ENCODE peak calls at places on chromosomes 7 and 10, in ten cellular contexts. L is MM.1S; X is brain microvascular endothelial cell; F is CD8-positive, alpha-beta T cell; H is colonic mucosa; T is AG09309; B is endodermal cell; S is cardiac fibroblast; M is fibroblast of pulmonary artery; Y is heart right ventricle. O is an unnamed sample.

GRCh38 chr10:73773152-73773879 is 8.5 kb upstream of the CHCHD1 start:
- DNase-seq in L (no peak), X (no peak), F (peak), H (no peak), T (no peak), B (no peak), S (peak), M (no peak), Y (no peak), O (no peak)

GRCh38 chr10:58778966-58779365 is 266.3 kb downstream of the BICC1 start:
- DNase-seq in L (no peak), X (no peak), F (no peak), H (no peak), T (no peak), B (no peak), S (peak), M (no peak), Y (no peak), O (no peak)

GRCh38 chr10:100391163-100392002 is 44.4 kb downstream of the SCD start:
- DNase-seq in L (no peak), X (no peak), F (no peak), H (no peak), T (no peak), B (no peak), S (no peak), M (no peak), Y (no peak), O (no peak)

GRCh38 chr10:80498833-80499671 is 38.6 kb upstream of the SH2D4B start:
- DNase-seq in L (no peak), X (peak), F (peak), H (peak), T (peak), B (peak), S (peak), M (peak), Y (peak), O (peak)

GRCh38 chr7:158324397-158325360 is 262.9 kb downstream of the PTPRN2 start:
- DNase-seq in L (no peak), X (no peak), F (no peak), H (no peak), T (no peak), B (peak), S (no peak), M (no peak), Y (no peak), O (no peak)

GRCh38 chr7:36278767-36279171 is 110.9 kb upstream of the ANLN start:
- DNase-seq in L (no peak), X (peak), F (no peak), H (peak), T (peak), B (peak), S (no peak), M (peak), Y (no peak), O (no peak)

GRCh38 chr10:103549349-103549685 is 55.8 kb downstream of the NEURL1 start:
- DNase-seq in L (no peak), X (no peak), F (no peak), H (no peak), T (no peak), B (peak), S (no peak), M (no peak), Y (no peak), O (no peak)

GRCh38 chr10:33334839-33335549 is 527 bp upstream of the NRP1 start:
- DNase-seq in L (peak), X (peak), F (peak), H (peak), T (peak), B (peak), S (peak), M (peak), Y (peak), O (peak)

GRCh38 chr7:130912086-130912909 is 178.3 kb upstream of the KLF14 start:
- DNase-seq in L (no peak), X (no peak), F (no peak), H (no peak), T (no peak), B (no peak), S (peak), M (peak), Y (no peak), O (no peak)

GRCh38 chr7:31991846-31992245 is 78.4 kb downstream of the PDE1C start:
- DNase-seq in L (no peak), X (peak), F (no peak), H (no peak), T (no peak), B (no peak), S (peak), M (no peak), Y (no peak), O (no peak)

GRCh38 chr10:115998301-115998700 is 274.7 kb downstream of the GFRA1 start:
- DNase-seq in L (no peak), X (no peak), F (no peak), H (no peak), T (no peak), B (no peak), S (no peak), M (no peak), Y (no peak), O (no peak)

GRCh38 chr7:96122746-96123145 is 199.2 kb downstream of the SLC25A13 start:
- DNase-seq in L (no peak), X (no peak), F (no peak), H (no peak), T (no peak), B (no peak), S (no peak), M (no peak), Y (no peak), O (no peak)

GRCh38 chr10:117736655-117737054 is 194.1 kb downstream of the EMX2 start:
- DNase-seq in L (no peak), X (no peak), F (no peak), H (no peak), T (no peak), B (peak), S (no peak), M (no peak), Y (no peak), O (no peak)

GRCh38 chr10:116122664-116123063 is 150.3 kb downstream of the GFRA1 start:
- DNase-seq in L (no peak), X (no peak), F (no peak), H (no peak), T (no peak), B (no peak), S (no peak), M (no peak), Y (no peak), O (no peak)

GRCh38 chr7:1225462-1226154 is 7.1 kb upstream of the UNCX start:
- DNase-seq in L (no peak), X (no peak), F (peak), H (peak), T (no peak), B (peak), S (peak), M (peak), Y (no peak), O (peak)

GRCh38 chr7:12893292-12893691 is 205.9 kb downstream of the ARL4A start:
- DNase-seq in L (no peak), X (no peak), F (no peak), H (no peak), T (no peak), B (no peak), S (peak), M (peak), Y (no peak), O (no peak)

GRCh38 chr10:4656576-4657194 is 169.3 kb upstream of the AKR1E2 start:
- DNase-seq in L (peak), X (peak), F (peak), H (peak), T (no peak), B (peak), S (peak), M (peak), Y (peak), O (peak)

GRCh38 chr10:100907773-100908172 is 5.0 kb upstream of the SLF2 start:
- DNase-seq in L (no peak), X (no peak), F (no peak), H (no peak), T (no peak), B (no peak), S (no peak), M (no peak), Y (no peak), O (no peak)

GRCh38 chr10:130014734-130015695 is 50.9 kb upstream of the EBF3 start:
- DNase-seq in L (no peak), X (no peak), F (no peak), H (no peak), T (no peak), B (no peak), S (no peak), M (no peak), Y (peak), O (no peak)

GRCh38 chr10:13525683-13526082 is 3.1 kb downstream of the BEND7 start:
- DNase-seq in L (no peak), X (no peak), F (no peak), H (no peak), T (no peak), B (no peak), S (no peak), M (no peak), Y (no peak), O (no peak)

GRCh38 chr7:128867842-128868623 is 5.4 kb downstream of the ATP6V1F start:
- DNase-seq in L (no peak), X (peak), F (no peak), H (peak), T (no peak), B (peak), S (no peak), M (no peak), Y (no peak), O (peak)

GRCh38 chr7:105028004-105028403 is 14.0 kb downstream of the KMT2E start:
- DNase-seq in L (no peak), X (no peak), F (no peak), H (no peak), T (no peak), B (no peak), S (no peak), M (no peak), Y (no peak), O (no peak)

GRCh38 chr7:26650081-26650480 is 214.3 kb downstream of the SKAP2 start:
- DNase-seq in L (no peak), X (no peak), F (no peak), H (no peak), T (no peak), B (no peak), S (no peak), M (no peak), Y (no peak), O (no peak)

DNA sequence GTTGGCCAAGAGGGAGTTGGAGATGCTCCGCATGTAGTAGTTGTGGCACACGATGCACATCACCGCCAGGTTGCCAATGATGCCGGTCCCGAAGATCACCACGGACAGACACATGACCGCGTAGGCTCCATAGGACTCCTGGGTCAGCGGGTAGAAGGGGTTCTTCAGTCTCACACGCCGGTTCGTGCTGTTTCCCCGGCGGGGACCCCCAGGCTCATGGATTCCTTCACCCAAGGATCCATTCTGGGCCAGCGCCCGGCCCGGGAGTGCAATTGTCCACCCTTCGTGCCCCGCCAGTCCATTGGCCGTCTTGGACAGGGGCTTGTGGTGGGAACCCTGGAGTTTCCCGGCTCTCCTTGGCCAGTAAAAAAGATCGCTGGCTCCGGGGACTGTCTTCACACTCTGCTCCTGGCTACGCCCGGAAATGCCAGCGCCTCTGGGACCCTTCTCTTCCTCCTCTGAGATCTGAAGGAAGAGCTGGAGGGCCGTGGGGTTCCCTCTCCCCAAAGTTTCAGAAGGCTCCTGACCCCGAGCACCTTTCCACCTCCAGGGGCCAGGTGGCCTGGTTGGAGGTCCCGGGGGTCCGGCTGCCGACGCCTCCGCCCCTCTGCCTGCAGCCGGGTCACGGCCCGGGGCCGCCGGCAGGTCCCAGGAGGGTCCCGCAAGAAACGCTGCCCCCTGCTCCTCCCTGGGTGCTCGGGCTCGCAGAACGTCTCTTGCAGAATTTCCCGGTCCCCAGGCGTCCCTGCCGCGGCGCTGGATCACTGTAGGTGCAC is 1.3 kb downstream of the GPR37 start:
- DNase-seq in L (no peak), X (no peak), F (no peak), H (no peak), T (no peak), B (peak), S (no peak), M (no peak), Y (no peak), O (peak)
- H3K4me3 ChIP-seq in L (peak), X (peak), F (peak), H (peak), T (no peak), B (peak), S (peak), M (peak), Y (peak), O (peak)

GRCh38 chr10:77817541-77817940 is 109.0 kb downstream of the DLG5 start:
- DNase-seq in L (no peak), X (no peak), F (no peak), H (no peak), T (no peak), B (no peak), S (no peak), M (no peak), Y (no peak), O (no peak)
- TF ChIP-seq CTCF in L (no peak), X (no peak), F (no peak), H (no peak), T (no peak), B (no peak), S (no peak), M (no peak), Y (no peak), O (no peak)

GRCh38 chr10:21503580-21503979 is 21.9 kb downstream of the SKIDA1 start:
- DNase-seq in L (no peak), X (no peak), F (no peak), H (no peak), T (no peak), B (no peak), S (no peak), M (no peak), Y (no peak), O (no peak)

GRCh38 chr10:21500578-21500910 is 24.9 kb downstream of the SKIDA1 start:
- DNase-seq in L (no peak), X (no peak), F (no peak), H (no peak), T (no peak), B (peak), S (no peak), M (no peak), Y (no peak), O (no peak)

GRCh38 chr10:21501109-21501508 is 24.4 kb downstream of the SKIDA1 start:
- DNase-seq in L (no peak), X (no peak), F (no peak), H (no peak), T (no peak), B (peak), S (no peak), M (no peak), Y (no peak), O (no peak)

GRCh38 chr10:21501731-21502370 is 23.6 kb downstream of the SKIDA1 start:
- DNase-seq in L (no peak), X (no peak), F (no peak), H (no peak), T (no peak), B (peak), S (no peak), M (no peak), Y (no peak), O (no peak)

GRCh38 chr10:21502371-21502765 is 23.1 kb downstream of the SKIDA1 start:
- DNase-seq in L (no peak), X (no peak), F (no peak), H (no peak), T (no peak), B (peak), S (no peak), M (no peak), Y (no peak), O (no peak)
- H3K4me3 ChIP-seq in L (no peak), X (no peak), F (no peak), H (no peak), T (no peak), B (no peak), S (no peak), M (no peak), Y (no peak), O (no peak)

GRCh38 chr7:50229964-50230363 is 74.6 kb upstream of the IKZF1 start:
- DNase-seq in L (peak), X (no peak), F (no peak), H (no peak), T (no peak), B (no peak), S (peak), M (peak), Y (no peak), O (no peak)
- TF ChIP-seq CTCF in L (peak), X (peak), F (peak), H (no peak), T (peak), B (peak), S (peak), M (peak), Y (no peak), O (no peak)

DNA sequence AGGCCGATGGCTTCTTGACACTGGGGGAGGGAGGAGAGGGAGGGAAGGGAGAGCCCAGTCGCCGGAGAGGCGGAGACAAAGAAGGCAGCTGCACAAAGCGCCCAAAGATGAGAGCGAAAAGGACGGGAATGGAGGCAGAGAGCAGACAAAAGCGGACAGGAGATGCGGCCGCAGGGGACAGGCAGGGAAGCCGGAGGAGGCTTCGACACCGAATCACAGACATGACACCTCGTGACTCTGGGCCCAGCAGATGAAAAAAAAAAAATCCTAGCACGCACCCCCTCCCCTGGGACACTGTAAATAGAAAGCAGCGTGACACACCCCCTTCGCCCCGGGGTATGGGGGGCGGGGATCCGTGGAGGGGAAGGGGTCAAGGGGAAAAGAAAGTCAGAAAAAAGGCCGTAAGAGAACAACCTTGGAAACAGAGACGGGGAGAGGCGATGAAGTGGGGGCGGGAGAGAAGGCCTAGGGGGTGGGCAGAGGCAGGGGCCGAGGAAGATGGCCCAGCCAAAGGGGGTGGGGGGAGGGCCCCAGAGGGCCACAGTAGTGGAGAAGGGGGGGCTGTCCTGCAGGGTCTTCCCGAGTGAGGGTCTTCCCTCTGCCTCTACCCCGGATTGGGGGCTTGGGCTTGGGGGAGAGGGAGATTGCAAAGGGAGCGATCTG is 845 bp downstream of the NAT16 start:
- DNase-seq in L (no peak), X (no peak), F (no peak), H (no peak), T (no peak), B (peak), S (no peak), M (no peak), Y (no peak), O (no peak)
- H3K4me3 ChIP-seq in L (no peak), X (no peak), F (no peak), H (no peak), T (no peak), B (peak), S (no peak), M (no peak), Y (no peak), O (no peak)

GRCh38 chr7:115968166-115968565 is 62.4 kb downstream of the TFEC start:
- DNase-seq in L (no peak), X (no peak), F (no peak), H (no peak), T (no peak), B (no peak), S (no peak), M (no peak), Y (no peak), O (no peak)
- TF ChIP-seq CTCF in L (no peak), X (no peak), F (no peak), H (no peak), T (no peak), B (no peak), S (no peak), M (no peak), Y (no peak), O (no peak)

GRCh38 chr10:17028843-17029580 is 100.6 kb downstream of the CUBN start:
- DNase-seq in L (no peak), X (no peak), F (no peak), H (no peak), T (no peak), B (peak), S (no peak), M (no peak), Y (no peak), O (no peak)
- H3K4me3 ChIP-seq in L (peak), X (no peak), F (peak), H (no peak), T (no peak), B (no peak), S (no peak), M (no peak), Y (no peak), O (no peak)

GRCh38 chr10:122302315-122302714 is 31.2 kb downstream of the BTBD16 start:
- DNase-seq in L (no peak), X (no peak), F (no peak), H (no peak), T (no peak), B (no peak), S (no peak), M (no peak), Y (no peak), O (no peak)

GRCh38 chr10:122301811-122302115 is 30.7 kb downstream of the BTBD16 start:
- DNase-seq in L (no peak), X (no peak), F (no peak), H (no peak), T (no peak), B (no peak), S (no peak), M (no peak), Y (no peak), O (no peak)

GRCh38 chr10:122303271-122304053 is 32.4 kb downstream of the BTBD16 start:
- DNase-seq in L (no peak), X (no peak), F (no peak), H (no peak), T (no peak), B (no peak), S (no peak), M (no peak), Y (no peak), O (no peak)

GRCh38 chr10:122306282-122306681 is 35.2 kb downstream of the BTBD16 start:
- DNase-seq in L (no peak), X (no peak), F (no peak), H (no peak), T (no peak), B (no peak), S (no peak), M (no peak), Y (no peak), O (no peak)

GRCh38 chr10:122304054-122304579 is 33.0 kb downstream of the BTBD16 start:
- DNase-seq in L (no peak), X (no peak), F (no peak), H (no peak), T (no peak), B (no peak), S (no peak), M (no peak), Y (no peak), O (no peak)
- TF ChIP-seq CTCF in L (no peak), X (no peak), F (no peak), H (no peak), T (no peak), B (no peak), S (no peak), M (no peak), Y (no peak), O (no peak)

GRCh38 chr7:53811555-53812079 is 730.6 kb upstream of the VSTM2A start:
- DNase-seq in L (no peak), X (no peak), F (no peak), H (no peak), T (no peak), B (no peak), S (peak), M (no peak), Y (no peak), O (no peak)

DNA sequence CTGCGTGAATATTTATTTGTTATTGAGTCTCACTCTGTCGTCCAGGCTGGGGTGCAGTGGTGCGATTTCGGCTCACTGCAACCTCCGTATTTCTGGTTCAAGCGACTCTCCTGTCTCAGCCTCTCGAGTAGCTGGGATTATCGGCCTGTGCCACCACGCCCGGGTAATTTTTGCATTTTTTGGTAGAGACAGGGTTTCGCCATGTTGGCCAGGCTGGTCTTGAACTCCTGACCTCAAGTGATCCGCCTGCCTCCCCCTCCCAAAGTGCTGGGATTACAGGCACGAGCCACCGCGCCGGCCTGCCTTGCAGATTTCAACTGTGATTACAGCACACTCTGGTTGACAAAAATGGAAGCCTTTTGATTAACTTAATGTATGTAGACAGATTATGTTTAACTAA is 730.0 kb upstream of the VSTM2A start:
- DNase-seq in L (no peak), X (no peak), F (no peak), H (no peak), T (no peak), B (no peak), S (no peak), M (no peak), Y (no peak), O (no peak)
- H3K4me3 ChIP-seq in L (no peak), X (no peak), F (no peak), H (no peak), T (no peak), B (no peak), S (no peak), M (no peak), Y (no peak), O (no peak)

GRCh38 chr10:43901302-43901701 is 252.6 kb upstream of the ZNF32 start:
- DNase-seq in L (no peak), X (no peak), F (no peak), H (no peak), T (no peak), B (no peak), S (no peak), M (peak), Y (no peak), O (no peak)
- TF ChIP-seq CTCF in L (peak), X (peak), F (no peak), H (no peak), T (peak), B (peak), S (peak), M (peak), Y (no peak), O (no peak)